ENCODE peak calls at places on chromosomes 13 and 19, in seven cellular contexts. O, Q, V, W, P, N and I are unnamed samples.

GRCh38 chr13:85312071-85312470 is 487.1 kb downstream of the SLITRK6 start:
- DNase-seq in W (no peak), N (no peak), V (no peak), O (no peak), P (no peak), Q (no peak), I (no peak)

GRCh38 chr19:7373862-7374261 is 25.1 kb downstream of the ARHGEF18 start:
- DNase-seq in P (no peak), W (peak; percentile 36), Q (no peak), O (no peak), V (no peak), N (no peak), I (no peak)

GRCh38 chr13:45781553-45782326 is 69.8 kb downstream of the SIAH3 start:
- DNase-seq in V (no peak), Q (no peak), W (no peak), O (no peak), N (no peak), P (no peak), I (no peak)

GRCh38 chr13:36089130-36089529 is 42.1 kb downstream of the DCLK1 start:
- DNase-seq in W (no peak), Q (no peak), V (no peak), O (no peak), P (no peak), N (no peak), I (no peak)

GRCh38 chr19:27974082-27974513 is 1238.9 kb downstream of the UQCRFS1 start:
- DNase-seq in P (peak; percentile 28), V (no peak), W (peak; percentile 11), N (no peak), Q (no peak), O (peak; percentile 10), I (peak; percentile 18)

GRCh38 chr19:34712606-34713261 is 21.3 kb upstream of the ZNF181 start:
- DNase-seq in W (peak; percentile 64), V (no peak), Q (peak; percentile 75), N (peak; percentile 46), O (peak; percentile 77), P (peak; percentile 54), I (peak; percentile 50)

GRCh38 chr19:47005873-47006272 is 13.8 kb upstream of the NPAS1 start:
- DNase-seq in N (no peak), P (no peak), V (no peak), O (no peak), Q (no peak), W (peak; percentile 19), I (no peak)

GRCh38 chr19:907183-907853 is 5.7 kb downstream of the R3HDM4 start:
- DNase-seq in N (peak; percentile 80), P (peak; percentile 79), O (no peak), Q (no peak), W (peak; percentile 95), V (no peak), I (no peak)

GRCh38 chr19:41187884-41188279 is 5.1 kb upstream of the CYP2S1 start:
- DNase-seq in Q (no peak), V (no peak), W (no peak), P (no peak), O (no peak), N (no peak), I (no peak)

GRCh38 chr13:80313668-80314278 is 27.2 kb downstream of the SPRY2 start:
- DNase-seq in W (no peak), N (no peak), V (no peak), P (no peak), O (no peak), Q (no peak), I (no peak)

GRCh38 chr19:55158848-55159793 is 1.6 kb upstream of the TNNI3 start:
- DNase-seq in N (no peak), Q (no peak), P (no peak), V (no peak), W (peak; percentile 92), O (peak; percentile 55), I (no peak)

GRCh38 chr13:103883698-103884097 is 817.5 kb upstream of the SLC10A2 start:
- DNase-seq in O (no peak), N (no peak), Q (no peak), P (no peak), W (no peak), V (no peak), I (no peak)

GRCh38 chr19:15159251-15159650 is 41.5 kb downstream of the NOTCH3 start:
- DNase-seq in W (peak; percentile 36), V (no peak), N (no peak), P (peak; percentile 36), Q (no peak), O (no peak), I (no peak)

GRCh38 chr19:15156391-15156790 is 44.4 kb downstream of the NOTCH3 start:
- DNase-seq in P (no peak), Q (no peak), W (no peak), V (no peak), N (no peak), O (no peak), I (no peak)

GRCh38 chr19:15149704-15150103 is 42.5 kb downstream of the SYDE1 start:
- DNase-seq in W (no peak), Q (no peak), N (no peak), V (no peak), O (no peak), P (no peak), I (no peak)

GRCh38 chr19:15155296-15155695 is 45.5 kb downstream of the NOTCH3 start:
- DNase-seq in N (no peak), Q (no peak), V (no peak), O (no peak), W (no peak), P (no peak), I (no peak)

DNA sequence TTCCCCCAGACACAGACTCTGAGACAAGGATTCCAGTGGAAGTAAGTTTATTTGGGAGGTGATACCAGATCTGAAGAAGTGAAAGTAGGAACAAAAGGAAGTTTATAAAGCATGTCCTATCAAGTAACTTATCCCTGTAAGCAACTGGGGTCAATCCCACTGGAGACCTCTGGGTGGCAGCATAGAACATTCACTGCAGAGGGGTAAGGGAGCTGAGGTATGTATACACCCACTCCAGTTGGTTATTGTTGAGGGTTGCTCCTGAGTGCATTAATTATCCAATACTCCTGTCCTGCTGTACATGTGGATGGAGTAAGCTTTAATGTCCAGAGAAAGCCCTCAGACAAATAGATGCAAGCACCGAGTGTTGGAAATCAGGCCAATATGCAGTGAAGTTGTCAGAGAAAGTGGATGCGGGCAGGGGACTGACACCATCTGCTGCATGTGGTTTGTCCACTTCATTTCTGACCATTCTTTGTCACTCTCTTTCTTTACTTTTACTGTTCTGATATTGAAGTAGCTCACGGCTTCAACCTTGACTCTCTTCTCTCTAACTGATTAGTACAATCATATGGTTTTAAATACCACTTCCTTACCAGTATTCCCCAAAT is 46.7 kb downstream of the NOTCH3 start:
- DNase-seq in N (no peak), O (peak; percentile 36), V (no peak), P (peak; percentile 33), Q (peak; percentile 52), W (peak; percentile 66), I (no peak)
- TF ChIP-seq CTCF in N (peak; percentile 70), O (peak; percentile 18), V (peak; percentile 71), P (no peak), Q (peak; percentile 51), W (peak; percentile 68), I (peak; percentile 40)

GRCh38 chr13:93226623-93227279 is at the start of gene GPC6:
- DNase-seq in O (no peak), Q (no peak), V (no peak), N (no peak), W (peak; percentile 64), P (no peak), I (no peak)

GRCh38 chr13:93226065-93226622 is 463 bp upstream of the GPC6 start:
- DNase-seq in V (no peak), P (no peak), O (no peak), N (no peak), W (no peak), Q (no peak), I (no peak)

GRCh38 chr13:93227280-93227905 is 786 bp downstream of the GPC6 start:
- DNase-seq in N (no peak), Q (no peak), V (peak; percentile 76), W (peak; percentile 41), O (no peak), P (no peak), I (no peak)

GRCh38 chr13:93230466-93230865 is 3.9 kb downstream of the GPC6 start:
- DNase-seq in O (no peak), V (no peak), W (no peak), Q (no peak), P (no peak), N (no peak), I (no peak)

DNA sequence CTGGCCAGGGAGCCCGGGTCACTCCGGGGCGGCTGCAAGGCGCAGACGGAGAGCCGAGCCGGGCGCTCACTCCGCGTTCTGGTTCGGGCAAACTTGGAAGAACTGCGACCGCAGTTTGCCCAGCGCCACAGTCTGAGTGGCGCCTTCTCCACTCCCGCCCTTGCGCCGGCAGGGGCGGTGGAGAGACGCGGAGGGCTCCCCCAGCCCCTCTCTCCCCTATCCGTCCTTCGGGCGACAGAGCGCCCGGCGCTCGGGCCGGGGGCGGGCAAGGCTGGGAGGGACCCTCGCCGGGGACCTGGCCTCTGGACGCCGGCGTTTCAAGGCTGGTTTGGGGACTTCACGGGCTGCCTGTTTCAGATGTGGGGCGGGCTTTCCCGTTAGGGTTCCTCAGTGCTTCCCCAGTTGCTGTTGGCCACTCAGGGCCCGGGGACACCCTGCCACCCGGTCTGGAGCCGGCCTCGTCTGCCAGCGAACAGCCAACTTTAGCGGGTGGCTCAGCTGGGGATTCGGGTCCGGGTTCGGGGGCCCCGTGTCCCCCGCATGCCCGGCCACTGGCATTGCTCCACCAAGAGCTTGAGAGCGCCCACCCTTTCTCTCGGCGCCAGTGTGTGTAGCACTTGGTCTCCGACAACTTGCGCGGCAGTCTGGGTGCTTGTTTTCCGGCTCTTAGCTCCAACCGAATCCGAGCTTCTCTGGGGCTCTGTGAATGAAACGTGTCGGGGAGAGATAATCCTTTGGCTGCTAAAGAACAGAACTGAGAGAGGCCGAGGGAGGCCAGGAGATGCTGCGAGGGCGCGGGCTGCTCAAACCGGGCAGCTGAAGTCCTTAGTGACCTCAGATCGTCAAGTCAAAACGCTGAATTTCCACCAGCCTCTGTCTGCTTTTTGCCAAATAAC is 1.5 kb downstream of the GPC6 start:
- DNase-seq in O (no peak), W (peak; percentile 79), N (no peak), P (no peak), V (peak; percentile 80), Q (no peak), I (no peak)
- TF ChIP-seq CTCF in O (peak; percentile 7), W (peak; percentile 31), N (no peak), P (no peak), V (peak; percentile 83), Q (no peak), I (no peak)

DNA sequence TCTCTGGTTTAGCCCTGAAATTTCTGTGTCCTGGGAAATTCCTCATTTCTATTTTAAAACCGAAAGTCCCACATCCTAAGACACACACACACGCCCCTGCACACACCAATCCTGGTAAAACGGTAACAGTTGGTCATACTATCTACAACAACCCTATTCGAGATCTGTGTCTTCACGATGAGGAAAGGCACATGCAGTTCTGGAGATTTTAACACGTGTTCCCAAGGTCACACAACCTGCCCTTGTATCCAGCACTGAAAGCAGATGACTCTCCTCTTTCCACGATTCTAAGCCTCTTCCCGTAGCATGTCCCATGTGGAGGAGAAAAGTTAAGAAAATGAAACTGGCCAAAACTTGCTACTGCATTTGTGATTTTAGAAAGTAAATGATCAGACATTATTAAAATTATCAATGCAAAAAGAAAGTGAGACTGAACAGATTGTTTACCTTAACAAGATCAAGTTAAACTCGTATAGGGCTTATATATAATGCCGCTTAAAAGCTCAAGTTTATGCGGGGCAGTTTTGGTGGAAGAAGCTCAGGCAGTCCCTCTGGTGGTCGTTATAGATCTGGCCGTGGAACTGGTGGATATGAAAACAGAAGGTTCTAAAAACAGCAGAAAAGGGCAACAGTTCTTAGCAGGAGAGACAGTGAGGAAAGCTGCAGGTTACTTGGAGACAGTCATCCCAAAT is 32.7 kb downstream of the VSTM1 start:
- DNase-seq in Q (peak; percentile 29), N (no peak), V (no peak), W (peak; percentile 16), O (no peak), P (no peak), I (no peak)
- TF ChIP-seq CTCF in Q (peak; percentile 34), N (peak; percentile 18), V (peak; percentile 64), W (peak; percentile 59), O (peak; percentile 55), P (no peak), I (no peak)

GRCh38 chr13:52617070-52618060 is 24.9 kb upstream of the HNRNPA1L2 start:
- DNase-seq in V (peak; percentile 91), Q (peak; percentile 62), N (peak; percentile 77), O (peak; percentile 80), P (peak; percentile 81), W (peak; percentile 83), I (peak; percentile 86)
- TF ChIP-seq CTCF in V (no peak), Q (no peak), N (no peak), O (no peak), P (no peak), W (no peak), I (no peak)